ENCODE peak calls at places on chromosomes 7 and 10, in seven cellular contexts. V is neural crest cell, B is choroid plexus epithelial cell, P is tibial artery, G is endothelial cell, Z is ovary, I is BE2C. Y is an unnamed sample.

GRCh38 chr7:124263232-124263827 is 230.5 kb upstream of the TMEM229A start:
- DNase-seq in V (no peak), B (peak), P (no peak), G (no peak), Z (no peak), I (no peak), Y (no peak)

GRCh38 chr10:117001144-117001543 is 3.8 kb downstream of the SHTN1 start:
- DNase-seq in V (no peak), B (no peak), P (no peak), G (no peak), Z (no peak), I (no peak), Y (no peak)

GRCh38 chr10:34434119-34434594 is 380.9 kb downstream of the PARD3 start:
- DNase-seq in V (no peak), B (peak), P (no peak), G (no peak), Z (no peak), I (peak), Y (no peak)

GRCh38 chr10:91022924-91023707 is 102.2 kb upstream of the ANKRD1 start:
- DNase-seq in V (no peak), B (peak), P (no peak), G (no peak), Z (no peak), I (no peak), Y (no peak)

GRCh38 chr7:52826515-52826914 is 208.9 kb upstream of the POM121L12 start:
- DNase-seq in V (no peak), B (no peak), P (no peak), G (no peak), Z (no peak), I (no peak), Y (no peak)

GRCh38 chr10:1360581-1361164 is 304.5 kb downstream of the WDR37 start:
- DNase-seq in V (no peak), B (no peak), P (no peak), G (no peak), Z (no peak), I (no peak), Y (no peak)

GRCh38 chr7:77444123-77444522 is 28.0 kb upstream of the GSAP start:
- DNase-seq in V (no peak), B (peak), P (no peak), G (no peak), Z (no peak), I (no peak), Y (no peak)

GRCh38 chr10:114766470-114766869 is 55.1 kb upstream of the FHIP2A start:
- DNase-seq in V (no peak), B (no peak), P (no peak), G (no peak), Z (no peak), I (no peak), Y (no peak)

GRCh38 chr7:142813262-142813661 is 41.6 kb upstream of the EPHB6 start:
- DNase-seq in V (no peak), B (peak), P (no peak), G (no peak), Z (no peak), I (no peak), Y (no peak)

GRCh38 chr7:78020131-78020873 is 221.7 kb downstream of the PHTF2 start:
- DNase-seq in V (peak), B (peak), P (peak), G (peak), Z (peak), I (peak), Y (no peak)

GRCh38 chr10:6615971-6616370 is 35.9 kb upstream of the PRKCQ start:
- DNase-seq in V (no peak), B (no peak), P (no peak), G (no peak), Z (no peak), I (no peak), Y (no peak)

GRCh38 chr7:107907790-107908189 is 16.8 kb downstream of the DLD start:
- DNase-seq in V (no peak), B (no peak), P (no peak), G (no peak), Z (no peak), I (no peak), Y (no peak)

GRCh38 chr10:102504179-102504975 is 605 bp downstream of the SUFU start:
- DNase-seq in V (peak), B (peak), P (peak), G (peak), Z (peak), I (peak), Y (peak)

GRCh38 chr10:72654720-72655119 is 28.8 kb upstream of the MICU1 start:
- DNase-seq in V (no peak), B (no peak), P (no peak), G (no peak), Z (no peak), I (no peak), Y (no peak)

GRCh38 chr7:15178065-15178464 is 275.5 kb upstream of the DGKB start:
- DNase-seq in V (no peak), B (no peak), P (no peak), G (no peak), Z (no peak), I (no peak), Y (no peak)

GRCh38 chr7:15174470-15174869 is 271.9 kb upstream of the DGKB start:
- DNase-seq in V (no peak), B (no peak), P (no peak), G (no peak), Z (no peak), I (no peak), Y (no peak)

DNA sequence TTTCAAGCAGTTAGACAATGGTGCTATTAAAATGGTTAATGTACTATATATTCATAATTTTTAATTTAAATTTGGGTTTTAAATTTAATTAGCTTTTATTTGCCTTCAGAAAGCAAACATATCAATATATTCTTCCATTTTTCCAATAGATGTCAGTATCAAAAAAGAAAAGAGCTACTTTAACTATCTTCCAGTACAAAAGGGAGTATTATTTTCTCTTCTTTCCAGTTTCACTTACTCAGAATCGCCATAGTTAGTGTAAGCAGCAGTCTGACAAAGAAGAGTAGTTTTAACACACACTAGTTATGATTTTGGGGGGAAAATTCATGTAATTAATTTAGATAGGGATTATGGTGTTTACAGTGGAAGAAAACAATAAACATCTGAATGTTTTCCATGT is 272.6 kb upstream of the DGKB start:
- DNase-seq in V (no peak), B (no peak), P (no peak), G (no peak), Z (no peak), I (no peak), Y (no peak)
- TF ChIP-seq CTCF in V (no peak), B (no peak), P (no peak), G (no peak), Z (no peak), I (no peak), Y (no peak)

GRCh38 chr10:3825862-3826351 is 40.9 kb upstream of the KLF6 start:
- DNase-seq in V (no peak), B (no peak), P (no peak), G (no peak), Z (no peak), I (no peak), Y (no peak)
- TF ChIP-seq CTCF in V (no peak), B (no peak), P (no peak), G (no peak), Z (no peak), I (no peak), Y (no peak)

DNA sequence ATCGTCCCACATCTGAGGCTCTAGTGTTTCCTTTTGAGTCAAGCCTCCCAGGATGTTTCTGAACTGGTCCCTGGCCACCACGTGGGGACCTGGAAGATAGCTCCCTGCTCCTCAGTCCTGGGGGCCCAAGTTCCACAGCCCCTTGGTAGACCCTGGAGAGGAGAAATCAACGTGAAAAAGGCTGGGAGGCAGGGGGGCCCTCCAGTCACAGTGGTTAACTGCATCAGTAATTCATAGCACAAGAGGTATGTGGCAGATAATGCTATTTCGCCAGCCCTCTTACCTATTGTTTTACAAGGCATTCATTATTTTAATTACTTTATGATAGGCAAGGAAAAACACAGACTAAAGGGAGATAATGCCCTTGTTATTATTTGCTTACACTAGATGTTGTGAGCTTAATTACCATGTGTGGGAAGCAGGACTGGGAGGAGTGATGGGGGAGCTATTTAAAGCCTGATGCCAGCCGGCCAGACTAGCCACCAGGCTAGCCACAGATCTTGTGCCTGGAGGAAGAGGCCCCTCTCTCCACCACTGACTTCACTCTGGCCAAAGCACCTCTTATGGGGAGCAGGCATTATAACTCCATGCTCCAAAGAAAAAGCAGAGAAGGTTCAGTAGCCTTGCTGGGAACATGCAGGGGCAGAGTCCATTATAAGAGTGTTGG is 230.7 kb downstream of the KCNMA1 start:
- DNase-seq in V (no peak), B (no peak), P (no peak), G (no peak), Z (no peak), I (no peak), Y (no peak)
- TF ChIP-seq CTCF in V (no peak), B (no peak), P (no peak), G (no peak), Z (no peak), I (no peak), Y (no peak)

DNA sequence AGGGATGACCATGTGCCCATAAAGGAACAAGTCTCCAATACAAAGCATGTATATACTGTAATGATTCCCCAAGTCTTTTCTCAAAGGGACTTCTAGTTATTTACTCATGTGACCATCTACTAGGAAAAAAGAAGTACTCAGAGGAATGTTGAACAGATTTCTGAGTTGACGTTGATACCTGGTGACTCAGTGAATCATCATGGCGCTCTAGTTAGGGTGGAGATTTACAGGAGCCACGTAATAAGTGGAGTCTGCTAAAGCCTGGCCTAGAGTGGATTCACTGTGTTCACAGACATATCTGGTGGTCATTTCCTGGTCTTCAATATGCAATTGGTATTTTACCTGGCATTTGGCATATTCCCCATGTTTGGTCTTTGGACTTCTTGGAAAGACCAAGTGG is 302.2 kb upstream of the CACNA2D1 start:
- DNase-seq in V (no peak), B (no peak), P (no peak), G (no peak), Z (no peak), I (no peak), Y (no peak)
- TF ChIP-seq CTCF in V (no peak), B (no peak), P (no peak), G (no peak), Z (no peak), I (no peak), Y (no peak)

DNA sequence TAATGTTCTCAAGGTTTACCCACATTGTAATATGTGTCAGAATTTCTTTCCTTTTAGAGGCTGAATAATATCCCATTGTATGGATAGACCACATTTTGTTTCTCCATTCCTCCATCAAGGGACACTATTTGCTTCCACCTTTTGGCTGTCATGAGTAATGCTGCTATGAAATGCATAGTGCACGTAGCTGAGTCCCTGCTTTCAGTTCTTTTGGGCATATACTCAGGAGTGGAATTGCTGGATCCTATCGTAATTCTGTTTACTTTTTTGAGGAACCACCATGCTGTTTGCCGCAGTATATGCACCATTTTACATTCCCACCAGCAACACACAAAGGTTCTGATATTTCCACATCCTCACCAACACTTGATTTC is 60.0 kb downstream of the PRF1 start:
- DNase-seq in V (no peak), B (peak), P (no peak), G (no peak), Z (no peak), I (no peak), Y (no peak)
- TF ChIP-seq CTCF in V (peak), B (peak), P (no peak), G (no peak), Z (no peak), I (peak), Y (no peak)

GRCh38 chr10:86585726-86586048 is 64.1 kb upstream of the WAPL start:
- DNase-seq in V (no peak), B (no peak), P (no peak), G (no peak), Z (no peak), I (no peak), Y (no peak)
- TF ChIP-seq CTCF in V (peak), B (no peak), P (peak), G (peak), Z (no peak), I (no peak), Y (peak)

GRCh38 chr10:43105793-43106158 is 28.9 kb downstream of the RET start:
- DNase-seq in V (no peak), B (no peak), P (no peak), G (no peak), Z (no peak), I (no peak), Y (no peak)
- TF ChIP-seq CTCF in V (no peak), B (no peak), P (no peak), G (peak), Z (no peak), I (no peak), Y (peak)